ENCODE peak calls at places on chromosomes 2 and 18, in five cellular contexts. C is A549, S is H1, H is HepG2, U is K562. Q is an unnamed sample.

GRCh38 chr2:181586569-181587076 is 70.3 kb downstream of the CERKL start:
- DNase-seq in C (peak; percentile 9), S (no peak), H (no peak), U (no peak), Q (peak; percentile 81)

GRCh38 chr2:62038980-62039771 is 133.7 kb downstream of the COMMD1 start:
- DNase-seq in C (no peak), S (no peak), H (no peak), U (peak; percentile 30), Q (peak; percentile 98)

GRCh38 chr2:212157011-212157410 is 381.6 kb downstream of the ERBB4 start:
- DNase-seq in C (no peak), S (no peak), H (no peak), U (no peak), Q (no peak)

GRCh38 chr2:205644018-205644417 is 38.3 kb upstream of the NRP2 start:
- DNase-seq in C (no peak), S (no peak), H (no peak), U (no peak), Q (no peak)

GRCh38 chr2:143128681-143129580 is at the start of gene ARHGAP15:
- DNase-seq in C (no peak), S (no peak), H (no peak), U (peak; percentile 44), Q (peak; percentile 85)

GRCh38 chr2:27262379-27263286 is at the start of gene SLC30A3:
- DNase-seq in C (peak; percentile 94), S (no peak), H (no peak), U (peak; percentile 81), Q (no peak)

GRCh38 chr18:79949571-79950439 is 1.6 kb downstream of the SLC66A2 start:
- DNase-seq in C (no peak), S (no peak), H (no peak), U (no peak), Q (no peak)

GRCh38 chr2:161913865-161914264 is 160.2 kb downstream of the DPP4 start:
- DNase-seq in C (no peak), S (no peak), H (no peak), U (no peak), Q (no peak)

GRCh38 chr18:51390695-51391094 is 193.2 kb upstream of the MEX3C start:
- DNase-seq in C (no peak), S (no peak), H (no peak), U (no peak), Q (no peak)

GRCh38 chr2:106614511-106615291 is 127.5 kb downstream of the CD8B2 start:
- DNase-seq in C (no peak), S (no peak), H (peak; percentile 73), U (no peak), Q (no peak)

GRCh38 chr2:240369725-240370585 is 65.5 kb upstream of the GPC1 start:
- DNase-seq in C (peak; percentile 95), S (peak; percentile 10), H (peak; percentile 35), U (no peak), Q (no peak)

GRCh38 chr2:217356795-217357194 is 496.9 kb upstream of the TNP1 start:
- DNase-seq in C (no peak), S (no peak), H (no peak), U (no peak), Q (no peak)

GRCh38 chr2:125870746-125871145 is 785.2 kb upstream of the GYPC start:
- DNase-seq in C (no peak), S (no peak), H (no peak), U (no peak), Q (no peak)

GRCh38 chr2:128595763-128596452 is 277.2 kb upstream of the HS6ST1 start:
- DNase-seq in C (no peak), S (no peak), H (no peak), U (no peak), Q (no peak)

GRCh38 chr2:149579972-149580882 is 7.3 kb downstream of the MMADHC start:
- DNase-seq in C (no peak), S (no peak), H (no peak), U (no peak), Q (no peak)

GRCh38 chr2:23595601-23596251 is 210.7 kb downstream of the KLHL29 start:
- DNase-seq in C (no peak), S (no peak), H (peak; percentile 45), U (no peak), Q (no peak)

GRCh38 chr2:120935339-120936313 is 200.0 kb downstream of the GLI2 start:
- DNase-seq in C (peak; percentile 87), S (no peak), H (peak; percentile 97), U (no peak), Q (no peak)

GRCh38 chr2:11158916-11159573 is 3.8 kb downstream of the SLC66A3 start:
- DNase-seq in C (no peak), S (no peak), H (no peak), U (peak; percentile 9), Q (no peak)

GRCh38 chr2:213065583-213066444 is 85.6 kb downstream of the IKZF2 start:
- DNase-seq in C (no peak), S (no peak), H (no peak), U (no peak), Q (no peak)

GRCh38 chr2:109290887-109291675 is 162.1 kb downstream of the SH3RF3 start:
- DNase-seq in C (no peak), S (no peak), H (no peak), U (no peak), Q (no peak)

GRCh38 chr2:84805250-84805917 is 75.5 kb downstream of the TRABD2A start:
- DNase-seq in C (no peak), S (no peak), H (no peak), U (no peak), Q (no peak)

GRCh38 chr2:150274108-150274507 is 213.4 kb downstream of the RND3 start:
- DNase-seq in C (no peak), S (no peak), H (no peak), U (no peak), Q (no peak)

GRCh38 chr2:216888907-216889622 is 29.2 kb upstream of the TNP1 start:
- DNase-seq in C (no peak), S (no peak), H (no peak), U (no peak), Q (no peak)

GRCh38 chr18:21508302-21508701 is 92.2 kb downstream of the ESCO1 start:
- DNase-seq in C (no peak), S (no peak), H (no peak), U (no peak), Q (no peak)

GRCh38 chr2:237178396-237178795 is 92.7 kb downstream of the COPS8 start:
- DNase-seq in C (no peak), S (no peak), H (no peak), U (no peak), Q (no peak)

GRCh38 chr18:79804130-79804772 is 6.5 kb downstream of the KCNG2 start:
- DNase-seq in C (no peak), S (no peak), H (no peak), U (no peak), Q (no peak)

GRCh38 chr2:9639000-9639602 is 8.3 kb upstream of the YWHAQ start:
- DNase-seq in C (peak; percentile 12), S (no peak), H (no peak), U (no peak), Q (no peak)

GRCh38 chr2:13193075-13193474 is 476.3 kb downstream of the TRIB2 start:
- DNase-seq in C (no peak), S (no peak), H (no peak), U (no peak), Q (no peak)

GRCh38 chr2:232292395-232293154 is 86.0 kb upstream of the ALPP start:
- DNase-seq in C (peak; percentile 47), S (peak; percentile 46), H (peak; percentile 58), U (peak; percentile 68), Q (no peak)

GRCh38 chr2:7525746-7526145 is 608.5 kb downstream of the RNF144A start:
- DNase-seq in C (no peak), S (no peak), H (no peak), U (no peak), Q (no peak)

GRCh38 chr2:194686569-194686968 is 970.5 kb upstream of the SLC39A10 start:
- DNase-seq in C (no peak), S (no peak), H (no peak), U (no peak), Q (no peak)

GRCh38 chr2:66445781-66446177 is 10.9 kb downstream of the MEIS1 start:
- DNase-seq in C (no peak), S (no peak), H (no peak), U (no peak), Q (no peak)

DNA sequence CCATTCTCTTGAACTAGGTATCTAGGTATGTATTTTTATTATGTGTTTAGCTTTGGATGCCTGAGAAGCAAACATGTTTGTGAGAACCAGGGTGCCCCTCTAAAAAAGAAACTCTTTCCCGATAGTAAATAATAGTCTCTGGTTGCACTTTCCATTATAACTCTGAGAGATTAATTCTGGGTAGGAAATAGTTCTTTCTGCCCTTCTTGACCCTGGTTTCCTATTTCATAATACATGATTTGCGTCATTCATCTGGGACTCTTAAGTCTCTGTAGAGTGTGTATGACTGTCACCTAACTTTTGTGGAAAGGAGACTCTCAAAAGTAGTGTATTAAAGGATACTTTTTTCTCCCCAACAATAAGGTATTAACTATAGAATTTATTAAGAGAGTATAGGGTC is 31.5 kb downstream of the ACSL3 start:
- DNase-seq in C (no peak), S (no peak), H (no peak), U (no peak), Q (no peak)
- TF ChIP-seq HDAC2 in C (no peak), S (no peak), H (no peak), U (no peak), Q (no peak)

GRCh38 chr2:190947711-190948251 is 66.2 kb downstream of the STAT1 start:
- DNase-seq in C (peak; percentile 8), S (no peak), H (peak; percentile 51), U (no peak), Q (peak; percentile 45)
- H3K27ac ChIP-seq in C (peak overlapping the region; percentile 50), S (no peak overlapping the region), H (no peak overlapping the region), U (no peak overlapping the region), Q (peak overlapping the region; percentile 27)

GRCh38 chr18:62224229-62224628 is 37.2 kb downstream of the RELCH start:
- DNase-seq in C (no peak), S (no peak), H (no peak), U (no peak), Q (no peak)
- TF ChIP-seq HDAC2 in C (no peak), S (no peak), H (no peak), U (no peak), Q (no peak)

DNA sequence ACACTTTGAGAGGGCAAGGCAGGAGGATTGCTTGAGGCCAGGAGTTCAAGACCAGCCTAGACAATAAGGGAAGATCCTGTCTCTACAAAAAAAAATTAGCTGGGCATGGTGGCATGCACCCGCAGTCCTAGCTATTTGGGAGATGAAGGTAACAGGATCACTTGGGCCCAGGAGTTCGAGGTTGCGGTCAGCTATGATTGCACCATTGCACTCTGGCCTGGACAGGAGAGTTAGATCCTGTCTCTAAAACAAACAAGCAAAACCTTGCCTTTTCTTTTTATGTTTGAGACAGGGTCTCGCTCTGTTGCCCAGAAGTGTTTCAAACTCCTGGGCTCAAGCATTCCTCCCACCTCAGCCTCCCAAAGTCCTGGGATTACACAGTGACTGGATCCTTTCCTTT is 14.5 kb upstream of the THADA start:
- DNase-seq in C (no peak), S (no peak), H (no peak), U (no peak), Q (no peak)
- H3K27ac ChIP-seq in C (no peak overlapping the region), S (no peak overlapping the region), H (no peak overlapping the region), U (no peak overlapping the region), Q (no peak overlapping the region)

GRCh38 chr2:182980115-182980514 is 58.1 kb downstream of the NCKAP1 start:
- DNase-seq in C (peak; percentile 33), S (no peak), H (peak; percentile 36), U (peak; percentile 28), Q (no peak)
- TF ChIP-seq HDAC2 in C (no peak), S (no peak), H (no peak), U (no peak), Q (no peak)